ENCODE peak calls at places on chromosomes 3 and 15, in four cellular contexts. F, N, D and C are unnamed samples.

GRCh38 chr3:155302476-155302875 is 9.0 kb upstream of the STRIT1 start:
- DNase-seq in F (no peak), N (no peak), D (no peak), C (no peak)

GRCh38 chr3:29153811-29154210 is 127.1 kb upstream of the RBMS3 start:
- DNase-seq in F (no peak), N (no peak), D (no peak), C (no peak)

GRCh38 chr15:87850916-87851315 is 405.6 kb downstream of the NTRK3 start:
- DNase-seq in F (no peak), N (no peak), D (no peak), C (no peak)

GRCh38 chr3:86991840-86992430 is 986 bp upstream of the VGLL3 start:
- DNase-seq in F (peak; percentile 31), N (no peak), D (no peak), C (no peak)

GRCh38 chr3:70233812-70234211 is 78.6 kb downstream of the MDFIC2 start:
- DNase-seq in F (no peak), N (no peak), D (no peak), C (no peak)

GRCh38 chr3:142086581-142087090 is 62.7 kb downstream of the TFDP2 start:
- DNase-seq in F (no peak), N (no peak), D (no peak), C (no peak)

GRCh38 chr3:149129326-149130123 is at the start of gene HPS3:
- DNase-seq in F (peak; percentile 97), N (peak; percentile 31), D (peak; percentile 90), C (peak; percentile 93)

GRCh38 chr3:120599211-120599610 is 3.1 kb downstream of the NDUFB4 start:
- DNase-seq in F (no peak), N (no peak), D (no peak), C (no peak)

GRCh38 chr3:120093119-120093922 is 926 bp downstream of the GSK3B start:
- DNase-seq in F (peak; percentile 5), N (peak; percentile 33), D (no peak), C (peak; percentile 77)

GRCh38 chr15:67838789-67839332 is 984 bp downstream of the RNU6-1 start:
- DNase-seq in F (peak; percentile 96), N (no peak), D (peak; percentile 73), C (peak; percentile 90)

GRCh38 chr3:167913218-167913902 is 177.8 kb downstream of the SERPINI1 start:
- DNase-seq in F (peak; percentile 43), N (no peak), D (no peak), C (no peak)

GRCh38 chr3:184786271-184787010 is 25.5 kb upstream of the VPS8 start:
- DNase-seq in F (peak; percentile 97), N (no peak), D (no peak), C (peak; percentile 7)

GRCh38 chr3:163735394-163735793 is 1342.9 kb downstream of the SI start:
- DNase-seq in F (no peak), N (no peak), D (no peak), C (no peak)

GRCh38 chr15:77482570-77482969 is 61.9 kb downstream of the HMG20A start:
- DNase-seq in F (no peak), N (no peak), D (no peak), C (no peak)

GRCh38 chr15:67549736-67550135 is 7.2 kb downstream of the MAP2K5 start:
- DNase-seq in F (no peak), N (no peak), D (no peak), C (no peak)

GRCh38 chr15:65077291-65077980 is 890 bp downstream of the KBTBD13 start:
- DNase-seq in F (no peak), N (no peak), D (no peak), C (no peak)

GRCh38 chr3:152505926-152506325 is 237.2 kb downstream of the MBNL1 start:
- DNase-seq in F (no peak), N (no peak), D (no peak), C (no peak)

GRCh38 chr15:66881173-66881905 is 179.3 kb downstream of the SMAD6 start:
- DNase-seq in F (no peak), N (no peak), D (peak; percentile 20), C (no peak)

GRCh38 chr3:107841864-107842263 is 249.0 kb downstream of the CD47 start:
- DNase-seq in F (peak; percentile 48), N (no peak), D (no peak), C (no peak)

GRCh38 chr15:94951538-94951937 is 720.2 kb downstream of the MCTP2 start:
- DNase-seq in F (no peak), N (no peak), D (no peak), C (no peak)

GRCh38 chr3:122786067-122786466 is 7.6 kb downstream of the HSPBAP1 start:
- DNase-seq in F (peak; percentile 95), N (no peak), D (no peak), C (no peak)

GRCh38 chr15:33068531-33068990 is 126.0 kb downstream of the FMN1 start:
- DNase-seq in F (no peak), N (no peak), D (peak; percentile 88), C (peak; percentile 96)

GRCh38 chr3:100546020-100546744 is 53.8 kb downstream of the TMEM45A start:
- DNase-seq in F (no peak), N (no peak), D (no peak), C (no peak)

GRCh38 chr3:4306860-4307259 is 3.7 kb downstream of the SETMAR start:
- DNase-seq in F (no peak), N (no peak), D (no peak), C (no peak)

GRCh38 chr3:123984350-123984749 is 7.6 kb downstream of the ROPN1 start:
- DNase-seq in F (no peak), N (no peak), D (no peak), C (no peak)

GRCh38 chr3:123986427-123986826 is 5.5 kb downstream of the ROPN1 start:
- DNase-seq in F (no peak), N (no peak), D (no peak), C (no peak)

GRCh38 chr3:123980539-123980938 is 11.4 kb downstream of the ROPN1 start:
- DNase-seq in F (no peak), N (no peak), D (no peak), C (no peak)

GRCh38 chr3:123984957-123985356 is 7.0 kb downstream of the ROPN1 start:
- DNase-seq in F (no peak), N (no peak), D (no peak), C (no peak)
- H3K27me3 ChIP-seq in F (peaks cover 80% of the 10 kb centered on the region), N (peaks cover 13% of the 10 kb centered on the region), D (peaks cover 3% of the 10 kb centered on the region), C (no peaks in the 10 kb centered on the region)

DNA sequence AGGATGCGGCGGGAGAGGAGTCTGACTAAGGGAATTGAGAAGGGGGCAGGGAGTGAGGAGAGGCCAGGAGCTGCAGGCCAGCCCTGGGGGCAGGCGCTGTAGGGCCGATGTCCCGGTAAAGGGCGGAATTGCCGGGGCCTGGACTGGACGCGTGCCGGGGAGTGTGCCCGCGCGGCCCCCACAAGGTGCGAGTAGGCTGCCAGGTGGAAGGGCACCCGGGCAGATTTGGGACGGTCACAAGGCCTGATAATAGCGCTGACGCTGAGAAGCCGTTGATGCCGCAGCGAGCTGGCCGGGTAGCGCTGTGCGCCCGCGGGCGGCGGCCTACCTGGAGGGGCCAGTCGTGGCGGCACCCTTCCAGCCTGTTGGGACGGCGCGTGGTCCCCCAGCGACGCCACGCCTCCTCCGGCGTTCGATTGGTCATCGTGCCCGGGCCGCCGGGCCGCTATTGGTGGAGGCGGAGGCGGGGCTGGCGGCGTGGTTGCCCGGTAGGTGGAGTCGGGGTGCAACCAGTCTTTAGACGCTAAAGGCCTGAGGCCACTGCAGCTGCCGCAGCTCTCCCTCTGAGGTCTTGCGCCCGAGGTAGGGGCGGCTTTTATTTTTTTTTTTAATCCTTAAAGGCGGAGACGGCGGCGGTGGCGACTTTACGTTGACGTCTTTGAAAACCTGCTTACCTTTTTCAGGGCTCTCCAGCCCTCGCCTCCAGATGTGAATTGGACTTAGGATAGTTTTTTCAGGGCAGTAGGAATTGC is 919 bp downstream of the SLC25A38 start:
- DNase-seq in F (peak; percentile 99), N (peak; percentile 82), D (peak; percentile 97), C (peak; percentile 99)
- TF ChIP-seq CTCF in F (no peak), N (no peak), D (peak; percentile 9), C (no peak)

DNA sequence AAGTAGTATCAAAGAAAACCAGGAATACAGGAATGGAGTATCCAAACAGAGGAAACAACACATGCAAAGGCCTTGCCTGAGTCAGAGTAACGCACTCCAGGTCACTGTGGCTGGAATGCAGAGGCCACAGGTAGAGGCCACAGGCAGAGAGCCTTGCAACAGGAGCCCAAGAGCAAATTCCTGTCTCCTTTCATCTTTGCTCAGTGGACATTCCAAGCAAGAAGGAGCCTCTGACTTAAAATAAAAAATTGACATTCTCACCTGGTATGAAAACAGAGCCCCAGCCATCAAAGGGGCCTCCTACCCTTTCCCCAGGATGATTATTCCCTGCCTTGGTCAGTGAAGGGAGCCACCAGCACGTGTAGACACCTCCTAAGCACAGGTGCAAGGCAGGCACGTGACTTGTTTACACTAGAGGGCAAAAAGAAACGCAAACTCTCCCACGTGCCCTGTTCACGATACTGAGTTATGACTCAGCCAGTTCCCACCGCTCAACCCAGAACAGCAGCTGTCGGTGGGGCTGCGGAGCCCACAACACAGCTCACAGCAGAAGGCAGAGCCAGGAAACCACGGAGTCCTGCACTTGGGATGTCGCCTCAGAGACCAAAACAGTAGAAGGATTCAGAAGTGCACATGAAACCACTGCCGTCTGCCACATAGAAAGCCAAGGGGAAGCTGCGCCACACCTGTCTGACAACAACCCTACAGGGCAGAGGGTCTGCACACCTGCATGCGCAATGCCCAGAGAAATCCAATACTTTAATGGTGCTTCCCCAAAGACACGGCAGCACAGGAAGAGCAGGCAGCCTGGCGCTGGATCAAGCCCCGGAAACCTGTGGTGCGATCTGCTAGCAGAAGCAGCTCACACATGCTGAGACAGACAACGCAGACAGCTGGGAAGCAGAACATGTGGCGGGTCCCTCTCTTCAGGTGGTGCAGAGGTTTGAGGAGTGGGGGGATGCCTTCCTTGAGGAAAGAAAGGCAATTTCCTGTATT is 52.1 kb downstream of the ITGB5 start:
- DNase-seq in F (no peak), N (no peak), D (no peak), C (no peak)
- H3K4me3 ChIP-seq in F (no peak overlapping the region), N (peak overlapping the region; percentile 19), D (no peak overlapping the region), C (no peak overlapping the region)

DNA sequence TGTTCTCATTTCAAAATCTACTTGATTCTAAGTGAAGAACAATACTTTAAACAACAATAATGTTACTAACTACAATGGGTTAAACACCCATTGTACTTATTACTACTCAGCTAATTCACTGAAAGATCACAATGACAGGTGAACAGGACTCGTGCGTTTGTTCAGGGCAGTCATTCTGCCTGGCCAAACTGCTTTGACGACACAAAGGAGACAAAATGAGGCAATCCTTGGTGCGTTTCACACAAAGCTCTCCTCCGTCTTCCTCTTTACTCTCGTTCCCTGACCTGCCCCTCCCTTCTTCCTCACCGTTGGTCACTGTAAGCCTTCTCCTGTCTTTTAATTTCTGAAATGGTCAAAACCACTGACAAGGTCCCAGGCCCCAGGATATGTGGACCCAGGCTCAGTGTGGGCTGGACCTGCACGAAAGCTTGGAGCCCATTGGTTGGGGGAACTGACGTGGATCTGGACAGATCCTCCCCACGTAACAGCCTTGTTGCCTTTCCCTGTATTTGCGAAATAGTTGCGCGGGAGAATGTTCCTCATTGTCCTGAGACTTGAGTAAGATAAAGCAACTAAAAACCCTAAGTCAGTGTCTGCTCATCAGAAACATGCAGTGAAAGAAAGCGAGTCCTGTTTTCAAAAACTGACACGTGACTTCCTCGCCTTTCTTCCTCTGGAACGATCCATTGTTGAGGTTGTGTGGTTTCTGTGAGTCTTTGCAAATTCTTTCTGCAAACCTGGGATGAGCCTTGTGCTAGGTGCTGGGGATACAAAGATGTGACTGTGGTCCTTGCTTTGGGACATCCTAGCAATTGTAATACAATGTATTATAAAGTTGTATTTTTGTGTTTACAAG is 147.1 kb upstream of the RGMA start:
- DNase-seq in F (no peak), N (no peak), D (peak; percentile 60), C (peak; percentile 18)
- H3K27me3 ChIP-seq in F (no peaks in the 10 kb centered on the region), N (peaks cover 16% of the 10 kb centered on the region), D (no peaks in the 10 kb centered on the region), C (no peaks in the 10 kb centered on the region)

DNA sequence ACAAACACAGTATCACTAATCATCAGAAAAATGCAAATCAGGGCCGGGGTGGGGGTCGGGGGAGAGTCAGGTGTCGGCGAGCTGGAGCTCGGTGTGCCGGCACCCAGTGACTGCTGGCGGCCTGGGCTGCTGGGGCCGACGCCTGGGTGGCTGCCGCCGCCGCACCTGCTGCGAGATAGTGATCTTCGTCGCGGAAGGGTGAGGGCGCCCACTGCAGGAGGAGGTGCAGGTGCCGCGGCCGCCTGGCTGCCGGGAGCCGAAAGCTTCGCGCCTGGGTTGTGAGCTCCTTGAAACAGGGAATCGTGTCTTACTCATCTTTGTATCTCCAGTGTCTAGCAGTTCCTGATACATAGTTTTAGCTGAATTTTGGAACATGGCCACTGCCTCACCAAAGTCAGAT is 64.0 kb upstream of the CPOX start:
- DNase-seq in F (peak; percentile 60), N (peak; percentile 21), D (peak; percentile 52), C (peak; percentile 44)
- TF ChIP-seq CTCF in F (no peak), N (peak; percentile 88), D (peak; percentile 32), C (no peak)